ENCODE peak calls at places on chromosomes 12 and 14, in eight cellular contexts. One of them, this sample, is unnamed.

GRCh38 chr14:64707661-64708060 is 3.4 kb downstream of the PLEKHG3 start:
- DNase-seq in AG04450: peak
- DNase-seq in endodermal cell: peak
- DNase-seq in Calu3: peak
- DNase-seq in activated B cell treated with CpG ODN at 0.5 μM for 24 hours: no peak
- DNase-seq in fibroblast of pulmonary artery: peak
- DNase-seq in CD14-positive monocyte: no peak
- DNase-seq in adrenal gland: no peak
- DNase-seq in this sample: peak

GRCh38 chr14:94099006-94099405 is 11.5 kb upstream of the IFI27 start:
- DNase-seq in AG04450: no peak
- DNase-seq in adrenal gland: no peak
- DNase-seq in Calu3: no peak
- DNase-seq in CD14-positive monocyte: no peak
- DNase-seq in fibroblast of pulmonary artery: no peak
- DNase-seq in endodermal cell: peak
- DNase-seq in activated B cell treated with CpG ODN at 0.5 μM for 24 hours: no peak
- DNase-seq in this sample: no peak

GRCh38 chr12:25645421-25645820 is 92.3 kb upstream of the LMNTD1 start:
- DNase-seq in activated B cell treated with CpG ODN at 0.5 μM for 24 hours: no peak
- DNase-seq in CD14-positive monocyte: no peak
- DNase-seq in AG04450: no peak
- DNase-seq in adrenal gland: no peak
- DNase-seq in fibroblast of pulmonary artery: no peak
- DNase-seq in Calu3: no peak
- DNase-seq in endodermal cell: no peak
- DNase-seq in this sample: no peak

GRCh38 chr12:111227476-111228420 is 141.1 kb downstream of the PHETA1 start:
- DNase-seq in CD14-positive monocyte: no peak
- DNase-seq in fibroblast of pulmonary artery: no peak
- DNase-seq in endodermal cell: no peak
- DNase-seq in activated B cell treated with CpG ODN at 0.5 μM for 24 hours: no peak
- DNase-seq in adrenal gland: no peak
- DNase-seq in AG04450: no peak
- DNase-seq in Calu3: no peak
- DNase-seq in this sample: no peak

GRCh38 chr12:57342207-57342691 is 88.6 kb downstream of the R3HDM2 start:
- DNase-seq in AG04450: peak
- DNase-seq in adrenal gland: peak
- DNase-seq in fibroblast of pulmonary artery: peak
- DNase-seq in activated B cell treated with CpG ODN at 0.5 μM for 24 hours: no peak
- DNase-seq in Calu3: no peak
- DNase-seq in endodermal cell: peak
- DNase-seq in CD14-positive monocyte: no peak
- DNase-seq in this sample: peak

GRCh38 chr14:69049675-69050074 is 70.6 kb upstream of the ACTN1 start:
- DNase-seq in CD14-positive monocyte: no peak
- DNase-seq in adrenal gland: peak
- DNase-seq in activated B cell treated with CpG ODN at 0.5 μM for 24 hours: no peak
- DNase-seq in Calu3: no peak
- DNase-seq in fibroblast of pulmonary artery: peak
- DNase-seq in endodermal cell: no peak
- DNase-seq in AG04450: no peak
- DNase-seq in this sample: peak

GRCh38 chr14:95946867-95947266 is 70.2 kb downstream of the TUNAR start:
- DNase-seq in CD14-positive monocyte: no peak
- DNase-seq in Calu3: no peak
- DNase-seq in AG04450: no peak
- DNase-seq in activated B cell treated with CpG ODN at 0.5 μM for 24 hours: no peak
- DNase-seq in adrenal gland: no peak
- DNase-seq in fibroblast of pulmonary artery: no peak
- DNase-seq in endodermal cell: no peak
- DNase-seq in this sample: no peak

GRCh38 chr14:100708349-100709217 is 18.1 kb upstream of the DLK1 start:
- DNase-seq in fibroblast of pulmonary artery: peak
- DNase-seq in adrenal gland: peak
- DNase-seq in Calu3: peak
- DNase-seq in endodermal cell: peak
- DNase-seq in AG04450: no peak
- DNase-seq in activated B cell treated with CpG ODN at 0.5 μM for 24 hours: no peak
- DNase-seq in CD14-positive monocyte: no peak
- DNase-seq in this sample: no peak

GRCh38 chr14:52299692-52300278 is 14.3 kb upstream of the PTGER2 start:
- DNase-seq in fibroblast of pulmonary artery: peak
- DNase-seq in endodermal cell: no peak
- DNase-seq in activated B cell treated with CpG ODN at 0.5 μM for 24 hours: no peak
- DNase-seq in adrenal gland: no peak
- DNase-seq in AG04450: no peak
- DNase-seq in CD14-positive monocyte: no peak
- DNase-seq in Calu3: no peak
- DNase-seq in this sample: peak

GRCh38 chr12:41213107-41213506 is 25.0 kb downstream of the PDZRN4 start:
- DNase-seq in AG04450: no peak
- DNase-seq in fibroblast of pulmonary artery: no peak
- DNase-seq in endodermal cell: no peak
- DNase-seq in CD14-positive monocyte: no peak
- DNase-seq in Calu3: no peak
- DNase-seq in activated B cell treated with CpG ODN at 0.5 μM for 24 hours: no peak
- DNase-seq in adrenal gland: no peak
- DNase-seq in this sample: no peak

GRCh38 chr12:81759215-81759991 is at the start of gene PPFIA2:
- DNase-seq in endodermal cell: peak
- DNase-seq in AG04450: no peak
- DNase-seq in activated B cell treated with CpG ODN at 0.5 μM for 24 hours: no peak
- DNase-seq in adrenal gland: no peak
- DNase-seq in Calu3: peak
- DNase-seq in CD14-positive monocyte: no peak
- DNase-seq in fibroblast of pulmonary artery: peak
- DNase-seq in this sample: peak

GRCh38 chr14:39621223-39621622 is 189.0 kb upstream of the FBXO33 start:
- DNase-seq in fibroblast of pulmonary artery: no peak
- DNase-seq in endodermal cell: no peak
- DNase-seq in Calu3: no peak
- DNase-seq in AG04450: no peak
- DNase-seq in activated B cell treated with CpG ODN at 0.5 μM for 24 hours: no peak
- DNase-seq in adrenal gland: no peak
- DNase-seq in CD14-positive monocyte: no peak
- DNase-seq in this sample: no peak

GRCh38 chr12:58283553-58283952 is 342.2 kb downstream of the ATP23 start:
- DNase-seq in activated B cell treated with CpG ODN at 0.5 μM for 24 hours: no peak
- DNase-seq in adrenal gland: no peak
- DNase-seq in CD14-positive monocyte: no peak
- DNase-seq in AG04450: no peak
- DNase-seq in endodermal cell: no peak
- DNase-seq in Calu3: no peak
- DNase-seq in fibroblast of pulmonary artery: no peak
- DNase-seq in this sample: no peak

GRCh38 chr14:70152704-70153103 is 36.0 kb downstream of the SLC8A3 start:
- DNase-seq in Calu3: no peak
- DNase-seq in activated B cell treated with CpG ODN at 0.5 μM for 24 hours: no peak
- DNase-seq in CD14-positive monocyte: no peak
- DNase-seq in AG04450: no peak
- DNase-seq in adrenal gland: no peak
- DNase-seq in fibroblast of pulmonary artery: no peak
- DNase-seq in endodermal cell: no peak
- DNase-seq in this sample: no peak

GRCh38 chr14:99716091-99716849 is 32.2 kb downstream of the CYP46A1 start:
- DNase-seq in adrenal gland: no peak
- DNase-seq in AG04450: no peak
- DNase-seq in endodermal cell: no peak
- DNase-seq in fibroblast of pulmonary artery: no peak
- DNase-seq in Calu3: no peak
- DNase-seq in activated B cell treated with CpG ODN at 0.5 μM for 24 hours: no peak
- DNase-seq in CD14-positive monocyte: no peak
- DNase-seq in this sample: no peak

GRCh38 chr14:104510794-104511611 is 68.6 kb upstream of the C14orf180 start:
- DNase-seq in endodermal cell: peak
- DNase-seq in adrenal gland: no peak
- DNase-seq in CD14-positive monocyte: no peak
- DNase-seq in activated B cell treated with CpG ODN at 0.5 μM for 24 hours: no peak
- DNase-seq in fibroblast of pulmonary artery: no peak
- DNase-seq in AG04450: no peak
- DNase-seq in Calu3: no peak
- DNase-seq in this sample: no peak

GRCh38 chr14:77044776-77045569 is 16.5 kb upstream of the IRF2BPL start:
- DNase-seq in CD14-positive monocyte: no peak
- DNase-seq in AG04450: no peak
- DNase-seq in activated B cell treated with CpG ODN at 0.5 μM for 24 hours: no peak
- DNase-seq in Calu3: no peak
- DNase-seq in fibroblast of pulmonary artery: peak
- DNase-seq in adrenal gland: no peak
- DNase-seq in endodermal cell: peak
- DNase-seq in this sample: peak

GRCh38 chr12:89893972-89894706 is 185.5 kb upstream of the ATP2B1 start:
- DNase-seq in CD14-positive monocyte: no peak
- DNase-seq in adrenal gland: no peak
- DNase-seq in Calu3: no peak
- DNase-seq in AG04450: no peak
- DNase-seq in activated B cell treated with CpG ODN at 0.5 μM for 24 hours: no peak
- DNase-seq in fibroblast of pulmonary artery: peak
- DNase-seq in endodermal cell: no peak
- DNase-seq in this sample: peak

GRCh38 chr12:51915951-51916350 is 8.6 kb downstream of the ACVRL1 start:
- DNase-seq in endodermal cell: no peak
- DNase-seq in CD14-positive monocyte: no peak
- DNase-seq in activated B cell treated with CpG ODN at 0.5 μM for 24 hours: no peak
- DNase-seq in adrenal gland: no peak
- DNase-seq in Calu3: no peak
- DNase-seq in AG04450: no peak
- DNase-seq in fibroblast of pulmonary artery: no peak
- DNase-seq in this sample: no peak

GRCh38 chr12:3263939-3264699 is 186.9 kb downstream of the TSPAN9 start:
- DNase-seq in endodermal cell: no peak
- DNase-seq in AG04450: no peak
- DNase-seq in activated B cell treated with CpG ODN at 0.5 μM for 24 hours: no peak
- DNase-seq in adrenal gland: no peak
- DNase-seq in fibroblast of pulmonary artery: no peak
- DNase-seq in CD14-positive monocyte: no peak
- DNase-seq in Calu3: no peak
- DNase-seq in this sample: no peak

GRCh38 chr12:3259976-3260375 is 182.8 kb downstream of the TSPAN9 start:
- DNase-seq in endodermal cell: no peak
- DNase-seq in Calu3: no peak
- DNase-seq in CD14-positive monocyte: no peak
- DNase-seq in AG04450: no peak
- DNase-seq in fibroblast of pulmonary artery: no peak
- DNase-seq in adrenal gland: no peak
- DNase-seq in activated B cell treated with CpG ODN at 0.5 μM for 24 hours: no peak
- DNase-seq in this sample: no peak

GRCh38 chr12:3262466-3262865 is 185.3 kb downstream of the TSPAN9 start:
- DNase-seq in activated B cell treated with CpG ODN at 0.5 μM for 24 hours: no peak
- DNase-seq in endodermal cell: no peak
- DNase-seq in Calu3: no peak
- DNase-seq in adrenal gland: no peak
- DNase-seq in AG04450: no peak
- DNase-seq in CD14-positive monocyte: no peak
- DNase-seq in fibroblast of pulmonary artery: no peak
- DNase-seq in this sample: no peak

GRCh38 chr12:3263282-3263681 is 186.1 kb downstream of the TSPAN9 start:
- DNase-seq in AG04450: no peak
- DNase-seq in adrenal gland: no peak
- DNase-seq in activated B cell treated with CpG ODN at 0.5 μM for 24 hours: no peak
- DNase-seq in CD14-positive monocyte: no peak
- DNase-seq in endodermal cell: no peak
- DNase-seq in fibroblast of pulmonary artery: no peak
- DNase-seq in Calu3: no peak
- DNase-seq in this sample: no peak

GRCh38 chr12:3261782-3262359 is 184.7 kb downstream of the TSPAN9 start:
- DNase-seq in fibroblast of pulmonary artery: peak
- DNase-seq in AG04450: no peak
- DNase-seq in endodermal cell: no peak
- DNase-seq in CD14-positive monocyte: no peak
- DNase-seq in Calu3: no peak
- DNase-seq in activated B cell treated with CpG ODN at 0.5 μM for 24 hours: no peak
- DNase-seq in adrenal gland: no peak
- DNase-seq in this sample: no peak
- TF ChIP-seq CTCF in fibroblast of pulmonary artery: peak
- TF ChIP-seq CTCF in AG04450: peak
- TF ChIP-seq CTCF in endodermal cell: peak
- TF ChIP-seq CTCF in CD14-positive monocyte: no peak
- TF ChIP-seq CTCF in Calu3: no peak
- TF ChIP-seq CTCF in activated B cell treated with CpG ODN at 0.5 μM for 24 hours: no peak
- TF ChIP-seq CTCF in adrenal gland: no peak
- TF ChIP-seq CTCF in this sample: no peak

GRCh38 chr12:4441355-4442330 is 4.0 kb downstream of the FGF6 start:
- DNase-seq in fibroblast of pulmonary artery: no peak
- DNase-seq in endodermal cell: peak
- DNase-seq in adrenal gland: no peak
- DNase-seq in AG04450: no peak
- DNase-seq in Calu3: no peak
- DNase-seq in CD14-positive monocyte: no peak
- DNase-seq in activated B cell treated with CpG ODN at 0.5 μM for 24 hours: no peak
- DNase-seq in this sample: no peak
- TF ChIP-seq CTCF in fibroblast of pulmonary artery: no peak
- TF ChIP-seq CTCF in endodermal cell: peak
- TF ChIP-seq CTCF in adrenal gland: no peak
- TF ChIP-seq CTCF in AG04450: no peak
- TF ChIP-seq CTCF in Calu3: no peak
- TF ChIP-seq CTCF in CD14-positive monocyte: no peak
- TF ChIP-seq CTCF in activated B cell treated with CpG ODN at 0.5 μM for 24 hours: no peak
- TF ChIP-seq CTCF in this sample: no peak

DNA sequence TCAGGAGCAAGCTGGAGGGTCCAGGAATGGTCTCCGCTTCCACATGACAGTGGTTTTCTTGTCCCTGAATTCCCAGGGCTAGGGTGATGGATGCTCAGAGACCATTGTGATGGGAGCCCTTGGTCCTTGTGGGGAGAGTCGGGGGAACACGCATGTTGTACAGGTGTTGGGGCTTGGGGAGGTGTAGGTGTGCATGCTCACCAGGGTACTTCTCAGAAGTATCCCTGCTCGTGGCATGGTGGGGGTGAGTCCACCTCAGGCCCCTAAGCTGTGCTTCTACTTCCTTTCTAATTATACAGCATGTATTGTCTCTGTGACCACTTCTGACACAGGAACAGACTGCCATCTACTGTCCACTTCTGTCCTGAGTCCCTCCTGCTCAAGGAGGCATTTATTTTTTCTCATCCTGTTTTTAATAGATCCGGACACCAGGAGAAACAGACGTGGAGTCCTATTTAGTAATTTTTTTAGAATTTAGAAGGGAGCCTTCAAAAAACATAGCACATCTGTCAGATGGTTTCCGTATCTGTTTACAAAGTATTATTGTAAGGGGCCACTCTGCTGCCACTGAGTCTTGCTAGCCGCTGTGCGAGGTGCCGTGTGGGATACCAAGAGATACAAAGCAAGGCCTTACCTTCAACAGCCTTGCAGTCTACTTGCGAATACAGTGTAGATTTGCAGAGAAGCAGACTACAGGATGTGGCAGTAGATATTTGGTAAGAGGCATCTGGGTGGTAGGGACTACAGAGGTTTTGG is 10.5 kb downstream of the NTF3 start:
- DNase-seq in endodermal cell: peak
- DNase-seq in Calu3: no peak
- DNase-seq in fibroblast of pulmonary artery: peak
- DNase-seq in CD14-positive monocyte: no peak
- DNase-seq in AG04450: no peak
- DNase-seq in activated B cell treated with CpG ODN at 0.5 μM for 24 hours: no peak
- DNase-seq in adrenal gland: peak
- DNase-seq in this sample: peak
- TF ChIP-seq CTCF in endodermal cell: peak
- TF ChIP-seq CTCF in Calu3: no peak
- TF ChIP-seq CTCF in fibroblast of pulmonary artery: peak
- TF ChIP-seq CTCF in CD14-positive monocyte: no peak
- TF ChIP-seq CTCF in AG04450: peak
- TF ChIP-seq CTCF in activated B cell treated with CpG ODN at 0.5 μM for 24 hours: no peak
- TF ChIP-seq CTCF in adrenal gland: peak
- TF ChIP-seq CTCF in this sample: peak

GRCh38 chr12:3319723-3320492 is 171.1 kb upstream of the PRMT8 start:
- DNase-seq in fibroblast of pulmonary artery: no peak
- DNase-seq in Calu3: no peak
- DNase-seq in activated B cell treated with CpG ODN at 0.5 μM for 24 hours: no peak
- DNase-seq in CD14-positive monocyte: no peak
- DNase-seq in AG04450: no peak
- DNase-seq in endodermal cell: peak
- DNase-seq in adrenal gland: no peak
- DNase-seq in this sample: no peak
- TF ChIP-seq CTCF in fibroblast of pulmonary artery: no peak
- TF ChIP-seq CTCF in Calu3: no peak
- TF ChIP-seq CTCF in activated B cell treated with CpG ODN at 0.5 μM for 24 hours: no peak
- TF ChIP-seq CTCF in CD14-positive monocyte: no peak
- TF ChIP-seq CTCF in AG04450: no peak
- TF ChIP-seq CTCF in endodermal cell: peak
- TF ChIP-seq CTCF in adrenal gland: no peak
- TF ChIP-seq CTCF in this sample: peak

This sample was measured in epithelial cell of esophagus.